ENCODE peak calls at places on chromosomes 4 and X, in five cellular contexts. H, L, S, P and T are unnamed samples.

GRCh38 chr4:125254111-125254510 is 60.6 kb upstream of the FAT4 start:
- DNase-seq in S (no peak), L (no peak), P (no peak), H (no peak), T (no peak)

GRCh38 chr4:15040916-15041463 is 38.7 kb downstream of the CPEB2 start:
- DNase-seq in L (no peak), H (no peak), S (no peak), P (no peak), T (no peak)

GRCh38 chrX:47585273-47585672 is 3.0 kb downstream of the TIMP1 start:
- DNase-seq in S (no peak), L (no peak), P (no peak), H (no peak), T (no peak)

GRCh38 chrX:68947882-68948605 is 119.2 kb downstream of the EFNB1 start:
- DNase-seq in L (no peak), H (no peak), S (no peak), P (no peak), T (no peak)

GRCh38 chrX:31717474-31717873 is 645.6 kb upstream of the FTHL17 start:
- DNase-seq in P (no peak), S (no peak), L (no peak), H (no peak), T (no peak)

GRCh38 chrX:72280210-72280882 is 3.3 kb upstream of the RPS4X start:
- DNase-seq in S (no peak), H (no peak), P (no peak), L (peak; percentile 28), T (no peak)

GRCh38 chrX:78979789-78980464 is 34.7 kb downstream of the P2RY10 start:
- DNase-seq in P (no peak), S (no peak), H (no peak), L (no peak), T (no peak)

GRCh38 chr4:40672528-40673522 is 43.2 kb upstream of the RBM47 start:
- DNase-seq in H (no peak), P (peak; percentile 19), S (peak; percentile 97), L (peak; percentile 52), T (no peak)

GRCh38 chr4:138835833-138836521 is 179.6 kb upstream of the NOCT start:
- DNase-seq in H (peak; percentile 89), L (no peak), P (no peak), S (peak; percentile 3), T (peak; percentile 74)

GRCh38 chr4:111650146-111650545 is 495.1 kb upstream of the FAM241A start:
- DNase-seq in L (no peak), H (no peak), P (no peak), S (no peak), T (no peak)

GRCh38 chr4:172707622-172708021 is 461.0 kb upstream of the GALNT7 start:
- DNase-seq in S (no peak), P (no peak), H (no peak), L (no peak), T (no peak)

GRCh38 chr4:142598132-142598531 is 248.0 kb downstream of the INPP4B start:
- DNase-seq in P (no peak), H (no peak), L (no peak), S (no peak), T (no peak)

GRCh38 chr4:23815351-23815750 is 74.5 kb downstream of the PPARGC1A start:
- DNase-seq in L (no peak), P (no peak), H (no peak), S (no peak), T (no peak)

GRCh38 chr4:3285558-3286334 is 7.1 kb upstream of the RGS12 start:
- DNase-seq in H (no peak), P (no peak), S (no peak), L (peak; percentile 10), T (no peak)

GRCh38 chr4:8306511-8307021 is 37.0 kb downstream of the HTRA3 start:
- DNase-seq in H (no peak), S (no peak), P (no peak), L (peak; percentile 27), T (peak; percentile 42)

GRCh38 chrX:48938721-48939416 is 18.5 kb downstream of the OTUD5 start:
- DNase-seq in P (no peak), H (no peak), S (no peak), L (no peak), T (no peak)

GRCh38 chr4:28421221-28421620 is 1560.6 kb downstream of the STIM2 start:
- DNase-seq in S (no peak), H (no peak), P (no peak), L (no peak), T (no peak)

GRCh38 chrX:38494239-38494823 is 67.0 kb upstream of the TSPAN7 start:
- DNase-seq in P (no peak), S (no peak), L (no peak), H (no peak), T (no peak)

GRCh38 chrX:12241026-12241425 is 102.8 kb downstream of the FRMPD4 start:
- DNase-seq in H (no peak), P (no peak), S (no peak), L (no peak), T (no peak)

GRCh38 chrX:17161991-17162390 is 213.0 kb upstream of the NHS start:
- DNase-seq in H (no peak), L (no peak), P (no peak), S (no peak), T (no peak)

GRCh38 chr4:95516528-95517011 is 32.2 kb downstream of the UNC5C start:
- DNase-seq in S (no peak), L (no peak), H (no peak), P (no peak), T (no peak)

GRCh38 chrX:106959897-106960296 is 39.7 kb downstream of the CLDN2 start:
- DNase-seq in P (no peak), L (no peak), S (peak; percentile 62), H (no peak), T (no peak)

GRCh38 chrX:105018865-105019264 is 201.6 kb downstream of the TEX13A start:
- DNase-seq in H (no peak), S (no peak), P (no peak), L (no peak), T (no peak)

GRCh38 chr4:186724861-186725419 is 1.3 kb upstream of the FAT1 start:
- DNase-seq in H (no peak), P (peak; percentile 29), S (peak; percentile 45), L (no peak), T (no peak)

GRCh38 chrX:19678941-19679340 is 163.6 kb upstream of the MAP3K15 start:
- DNase-seq in P (no peak), S (no peak), L (no peak), H (no peak), T (no peak)

GRCh38 chr4:155761916-155762315 is 3.1 kb downstream of the GUCY1B1 start:
- DNase-seq in H (no peak), L (no peak), S (no peak), P (no peak), T (no peak)

GRCh38 chr4:155757745-155758265 is 1.0 kb upstream of the GUCY1B1 start:
- DNase-seq in P (no peak), S (no peak), L (no peak), H (no peak), T (no peak)

GRCh38 chr4:155761047-155761446 is 2.2 kb downstream of the GUCY1B1 start:
- DNase-seq in S (no peak), H (no peak), P (no peak), L (no peak), T (no peak)

GRCh38 chr4:155758500-155759371 is at the start of gene GUCY1B1:
- DNase-seq in P (peak; percentile 81), L (peak; percentile 95), H (peak; percentile 97), S (peak; percentile 86), T (peak; percentile 95)

DNA sequence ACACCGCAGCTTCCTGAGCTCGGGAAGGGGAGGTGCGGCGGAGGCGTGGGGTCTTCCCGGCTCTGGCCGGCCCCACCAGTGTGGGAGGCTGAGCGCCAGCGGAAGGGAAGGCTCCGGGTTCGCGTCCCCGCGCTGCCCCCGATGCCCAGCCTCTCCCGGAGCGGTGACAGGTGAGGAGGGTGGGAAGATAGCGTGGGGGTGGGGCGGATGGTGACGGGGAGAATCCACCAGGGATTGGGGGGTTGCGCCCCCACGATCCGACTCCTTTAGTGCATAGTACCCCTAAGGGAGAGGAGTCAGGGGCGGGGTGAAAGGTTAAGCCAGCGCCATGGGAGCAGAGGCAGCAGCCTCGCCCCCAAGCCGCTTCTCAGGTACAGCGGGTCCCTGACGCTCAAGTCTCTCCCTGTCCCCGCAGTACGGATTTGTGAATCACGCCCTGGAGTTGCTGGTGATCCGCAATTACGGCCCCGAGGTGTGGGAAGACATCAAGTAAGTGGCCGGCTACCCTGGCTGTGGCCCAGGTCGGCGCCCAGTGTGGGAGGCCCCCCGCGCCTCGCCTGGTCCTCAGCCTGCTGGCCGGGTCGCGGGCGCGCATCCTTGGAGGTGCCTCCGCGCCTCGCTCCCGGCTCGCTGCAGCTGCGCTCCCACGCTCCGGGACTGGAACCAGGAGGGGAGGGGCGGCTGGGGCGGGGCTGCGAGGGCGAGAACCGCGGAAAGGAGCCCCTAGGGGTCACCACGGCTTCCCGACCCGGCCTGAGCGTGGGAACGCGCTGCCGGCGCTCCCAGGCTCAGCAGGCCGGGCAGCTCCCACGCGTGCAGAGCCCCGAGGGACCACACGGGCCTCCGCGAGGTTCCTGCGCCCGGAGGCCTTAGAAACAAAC is 791 bp downstream of the GUCY1B1 start:
- DNase-seq in L (peak; percentile 43), H (peak; percentile 89), P (no peak), S (peak; percentile 0), T (peak; percentile 61)
- TF ChIP-seq POLR2A in L (no peak), H (no peak), P (no peak), S (no peak), T (no peak)

DNA sequence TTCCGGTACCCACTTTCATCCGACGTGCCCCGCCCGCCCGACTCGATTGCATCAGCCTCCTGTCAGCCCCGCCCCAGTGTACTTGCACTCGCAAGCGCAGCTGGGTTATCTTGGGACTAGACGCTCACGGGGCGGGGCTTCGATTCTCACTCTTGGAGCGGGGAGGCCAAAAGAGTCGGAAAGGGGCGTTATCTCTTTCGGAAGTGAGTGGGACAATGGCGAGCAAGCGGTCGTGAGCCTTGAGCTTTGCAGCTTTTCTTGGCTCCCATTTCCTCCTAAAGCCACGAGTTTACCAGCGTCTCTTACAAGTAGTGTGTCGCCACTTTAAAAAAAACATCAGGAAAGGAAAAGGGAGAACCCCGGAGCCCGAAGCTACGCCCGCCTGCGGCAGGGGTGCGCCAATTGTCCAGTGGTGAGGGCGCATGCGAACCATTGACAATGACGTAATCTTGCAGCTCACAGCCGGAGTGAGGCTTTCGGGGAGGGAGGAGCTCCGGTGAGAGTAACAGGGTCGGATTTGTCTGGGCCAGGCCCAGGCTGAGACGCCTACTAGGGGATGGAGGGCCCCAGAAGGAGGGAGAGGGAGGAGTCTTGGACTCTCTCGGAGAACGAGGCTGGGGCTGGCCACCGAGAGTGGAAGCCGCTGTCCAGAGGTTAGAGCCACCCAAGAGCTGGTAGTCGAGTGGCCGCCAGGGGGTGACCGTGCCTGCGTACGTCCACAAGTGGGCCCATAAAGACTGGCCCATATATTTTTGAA is 109.5 kb downstream of the GNL3L start:
- DNase-seq in H (peak; percentile 97), L (peak; percentile 96), S (peak; percentile 98), P (peak; percentile 92), T (peak; percentile 95)
- TF ChIP-seq POLR2A in H (no peak), L (no peak), S (peak; percentile 51), P (peak; percentile 69), T (peak; percentile 76)

GRCh38 chr4:77052352-77052751 is 23.4 kb downstream of the CCNI start:
- DNase-seq in S (peak; percentile 38), L (no peak), P (peak; percentile 43), H (peak; percentile 36), T (peak; percentile 52)

GRCh38 chr4:77047037-77047436 is 28.8 kb downstream of the CCNI start:
- DNase-seq in P (no peak), L (no peak), H (no peak), S (no peak), T (no peak)

GRCh38 chr4:77045490-77045889 is 30.3 kb downstream of the CCNI start:
- DNase-seq in P (no peak), S (peak; percentile 10), H (no peak), L (no peak), T (no peak)

GRCh38 chr4:77050962-77051361 is 24.8 kb downstream of the CCNI start:
- DNase-seq in P (no peak), H (no peak), S (no peak), L (no peak), T (no peak)
- TF ChIP-seq POLR2A in P (no peak), H (no peak), S (no peak), L (no peak), T (no peak)

GRCh38 chrX:146173742-146174141 is 356.1 kb downstream of the SLITRK2 start:
- DNase-seq in P (no peak), S (no peak), H (no peak), L (peak; percentile 13), T (no peak)
- TF ChIP-seq POLR2A in P (no peak), S (no peak), H (no peak), L (no peak), T (no peak)